ENCODE peak calls at places on chromosomes 11 and 22, in four cellular contexts. One of them, this sample, is unnamed.
A peak's percentile ranks its signal among the peaks of the same experiment; 100 is the strongest.

GRCh38 chr11:126561327-126561893 is 205.9 kb downstream of the ST3GAL4 start:
- DNase-seq in GM12878: no peak
- DNase-seq in HL-60: peak; percentile 24
- DNase-seq in K562: peak; percentile 47
- DNase-seq in this sample: peak; percentile 30

GRCh38 chr11:125987066-125987641 is 41.3 kb downstream of the VSIG10L2 start:
- DNase-seq in GM12878: no peak
- DNase-seq in HL-60: no peak
- DNase-seq in K562: no peak
- DNase-seq in this sample: no peak

GRCh38 chr11:32450372-32450771 is 15.0 kb upstream of the WT1 start:
- DNase-seq in GM12878: no peak
- DNase-seq in HL-60: no peak
- DNase-seq in K562: peak; percentile 56
- DNase-seq in this sample: no peak

GRCh38 chr11:111469200-111469599 is 43.0 kb downstream of the BTG4 start:
- DNase-seq in K562: no peak
- DNase-seq in GM12878: no peak
- DNase-seq in HL-60: no peak
- DNase-seq in this sample: no peak

GRCh38 chr11:72678524-72678923 is 4.3 kb upstream of the PDE2A start:
- DNase-seq in HL-60: no peak
- DNase-seq in GM12878: no peak
- DNase-seq in K562: no peak
- DNase-seq in this sample: no peak

GRCh38 chr11:102120437-102120935 is 10.2 kb downstream of the YAP1 start:
- DNase-seq in HL-60: no peak
- DNase-seq in GM12878: no peak
- DNase-seq in K562: no peak
- DNase-seq in this sample: no peak

GRCh38 chr22:27989758-27990450 is 70.8 kb upstream of the PITPNB start:
- DNase-seq in K562: no peak
- DNase-seq in GM12878: no peak
- DNase-seq in HL-60: no peak
- DNase-seq in this sample: no peak

GRCh38 chr11:86672007-86672621 is at the start of gene ME3:
- DNase-seq in HL-60: peak; percentile 53
- DNase-seq in GM12878: no peak
- DNase-seq in K562: no peak
- DNase-seq in this sample: peak; percentile 23

GRCh38 chr11:64516226-64516625 is 74.8 kb upstream of the SLC22A12 start:
- DNase-seq in GM12878: no peak
- DNase-seq in K562: peak; percentile 31
- DNase-seq in HL-60: peak; percentile 44
- DNase-seq in this sample: no peak

GRCh38 chr11:85766801-85767200 is 44.1 kb downstream of the SYTL2 start:
- DNase-seq in K562: no peak
- DNase-seq in HL-60: no peak
- DNase-seq in GM12878: no peak
- DNase-seq in this sample: no peak

GRCh38 chr11:111077938-111078337 is 167.6 kb upstream of the POU2AF2 start:
- DNase-seq in GM12878: no peak
- DNase-seq in K562: no peak
- DNase-seq in HL-60: no peak
- DNase-seq in this sample: no peak

GRCh38 chr22:19046287-19046686 is 75.9 kb downstream of the DGCR2 start:
- DNase-seq in K562: no peak
- DNase-seq in HL-60: no peak
- DNase-seq in GM12878: no peak
- DNase-seq in this sample: no peak

GRCh38 chr22:19047993-19048392 is 74.2 kb downstream of the DGCR2 start:
- DNase-seq in K562: no peak
- DNase-seq in GM12878: no peak
- DNase-seq in HL-60: no peak
- DNase-seq in this sample: no peak

GRCh38 chr22:19046719-19047609 is 75.2 kb downstream of the DGCR2 start:
- DNase-seq in GM12878: no peak
- DNase-seq in HL-60: no peak
- DNase-seq in K562: no peak
- DNase-seq in this sample: no peak

GRCh38 chr22:19050117-19050516 is 72.1 kb downstream of the DGCR2 start:
- DNase-seq in GM12878: no peak
- DNase-seq in K562: no peak
- DNase-seq in HL-60: no peak
- DNase-seq in this sample: no peak

DNA sequence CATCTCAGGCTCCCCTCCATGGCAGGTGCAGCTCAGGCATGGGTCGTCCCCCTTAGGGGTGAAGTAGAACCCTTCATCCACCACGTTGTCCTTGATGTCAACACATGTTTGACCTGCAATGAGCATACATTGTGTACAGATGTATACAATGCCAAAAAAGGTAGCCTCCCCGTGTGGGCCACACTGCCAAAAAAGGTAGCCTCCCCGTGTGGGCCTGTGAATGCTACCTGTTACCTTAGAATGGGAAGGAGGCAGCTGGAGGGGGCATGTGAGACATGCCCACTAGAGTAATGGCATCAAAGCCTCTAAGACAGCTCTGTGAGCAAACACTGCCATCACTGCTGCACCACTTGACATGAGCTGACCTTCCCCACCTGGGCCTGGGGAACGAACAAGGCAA is 73.7 kb downstream of the DGCR2 start:
- DNase-seq in K562: no peak
- DNase-seq in GM12878: no peak
- DNase-seq in HL-60: no peak
- DNase-seq in this sample: no peak
- TF ChIP-seq SPI1 in K562: no peak
- TF ChIP-seq SPI1 in GM12878: no peak
- TF ChIP-seq SPI1 in HL-60: no peak
- TF ChIP-seq SPI1 in this sample: no peak

DNA sequence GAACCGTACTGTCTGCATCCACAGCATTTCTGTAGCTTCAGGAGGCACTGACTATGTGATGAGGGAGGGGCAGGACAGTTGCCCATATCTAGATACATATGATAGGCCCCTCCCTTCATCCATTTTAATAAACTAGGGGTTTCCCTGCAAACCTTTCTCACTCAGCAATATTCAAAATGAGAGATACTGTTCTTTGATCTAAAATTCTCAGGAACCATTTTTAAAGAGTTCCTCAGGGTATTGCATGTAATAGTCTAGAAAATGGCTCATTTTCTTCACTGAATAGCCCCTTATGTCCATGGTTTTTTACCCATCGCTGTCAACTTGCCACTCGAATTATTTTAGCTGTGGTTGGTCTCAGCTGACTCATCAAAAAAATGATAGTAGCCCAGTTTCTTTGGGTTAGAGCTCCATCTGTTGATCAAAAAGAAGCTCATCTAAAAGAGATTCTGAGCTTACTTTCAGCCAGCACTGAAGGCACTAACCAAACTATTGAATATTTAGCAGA is 37.0 kb upstream of the DNAJB7 start:
- DNase-seq in HL-60: peak; percentile 29
- DNase-seq in GM12878: peak; percentile 44
- DNase-seq in K562: peak; percentile 23
- DNase-seq in this sample: peak; percentile 31
- TF ChIP-seq SPI1 in HL-60: no peak
- TF ChIP-seq SPI1 in GM12878: no peak
- TF ChIP-seq SPI1 in K562: no peak
- TF ChIP-seq SPI1 in this sample: no peak

DNA sequence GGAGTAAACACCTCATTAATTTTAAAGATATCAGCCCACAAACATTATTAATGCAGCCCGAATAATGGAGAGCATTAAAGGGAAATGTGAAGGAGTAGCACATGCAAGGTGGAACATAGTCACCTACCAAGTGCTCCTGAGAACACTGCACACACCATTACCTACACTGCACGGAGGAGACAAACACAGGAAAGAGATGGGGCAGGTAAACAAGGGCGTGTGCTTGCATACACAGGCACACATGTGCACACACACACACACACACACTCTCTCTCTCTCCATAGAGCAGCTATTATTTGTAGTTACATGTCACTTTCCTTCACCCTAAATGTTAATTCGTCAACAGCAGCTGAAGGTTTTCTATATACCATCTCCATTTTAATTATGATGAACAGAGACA is 30.2 kb downstream of the HTR3B start:
- DNase-seq in HL-60: no peak
- DNase-seq in K562: no peak
- DNase-seq in GM12878: no peak
- DNase-seq in this sample: no peak
- TF ChIP-seq SPI1 in HL-60: no peak
- TF ChIP-seq SPI1 in K562: no peak
- TF ChIP-seq SPI1 in GM12878: no peak
- TF ChIP-seq SPI1 in this sample: no peak

DNA sequence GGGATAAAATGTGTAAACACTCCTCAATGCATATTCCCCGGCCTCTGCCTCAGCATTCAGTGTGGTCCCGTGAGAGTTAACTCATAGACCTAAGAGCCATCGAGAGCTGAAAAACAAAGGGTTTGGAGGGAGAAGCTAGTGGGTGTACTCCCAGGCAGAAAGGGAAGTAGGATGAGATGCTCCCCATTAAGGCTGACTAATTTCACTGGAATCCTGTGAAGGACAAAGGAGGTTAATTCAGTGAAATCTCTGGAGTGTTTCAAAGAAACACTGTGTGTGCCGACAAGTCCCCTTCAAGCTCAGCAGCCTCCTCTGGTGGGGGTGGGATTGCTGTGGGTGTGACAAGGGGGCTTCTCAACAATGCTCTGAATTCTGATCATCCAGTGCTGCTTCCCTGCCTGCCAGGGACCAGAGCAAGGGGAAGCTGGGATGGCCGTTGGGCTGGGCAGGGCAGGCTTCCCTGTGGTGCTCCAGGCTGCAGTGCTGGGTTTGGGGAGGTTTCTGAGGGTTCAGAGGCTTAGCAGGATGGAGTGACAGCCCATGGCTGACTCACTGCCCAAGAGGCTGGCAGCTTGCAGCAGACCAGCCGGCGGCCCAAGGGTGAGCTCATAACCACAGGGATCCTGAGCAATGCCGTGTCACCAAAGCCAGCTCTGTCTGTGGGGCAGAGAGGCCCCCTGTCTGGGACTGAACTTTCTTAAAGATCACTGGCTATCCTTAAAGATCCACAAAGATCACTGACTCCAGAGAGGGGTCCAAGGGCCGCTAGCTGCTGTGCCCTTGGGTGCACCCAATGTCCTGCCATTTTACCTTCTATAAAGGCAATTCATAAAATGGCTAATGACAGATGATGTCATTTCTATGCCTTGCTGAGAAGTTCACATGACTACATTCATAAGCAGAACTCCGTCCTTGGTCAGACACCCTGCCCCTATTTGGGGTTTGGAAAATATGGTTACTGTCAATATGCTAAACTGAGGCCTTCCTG is 61.3 kb upstream of the BMAL1 start:
- DNase-seq in GM12878: no peak
- DNase-seq in HL-60: no peak
- DNase-seq in K562: no peak
- DNase-seq in this sample: no peak
- TF ChIP-seq SPI1 in GM12878: no peak
- TF ChIP-seq SPI1 in HL-60: no peak
- TF ChIP-seq SPI1 in K562: no peak
- TF ChIP-seq SPI1 in this sample: no peak